ENCODE peak calls at places on chromosomes 4 and X, in four cellular contexts. J is lung, O is left lung, S is NCI-H1105. X is an unnamed sample.

GRCh38 chr4:48152259-48152658 is 18.2 kb upstream of the TXK start:
- DNase-seq in S (no peak), O (no peak), J (no peak), X (no peak)

GRCh38 chr4:150973626-150974250 is 41.3 kb downstream of the LRBA start:
- DNase-seq in S (no peak), O (no peak), J (no peak), X (no peak)

GRCh38 chr4:29309050-29309449 is 1411.1 kb upstream of the PCDH7 start:
- DNase-seq in J (no peak), O (no peak), S (no peak), X (no peak)

GRCh38 chr4:76246025-76246424 is 5.5 kb upstream of the FAM47E start:
- DNase-seq in J (no peak), O (no peak), S (no peak), X (no peak)

GRCh38 chr4:67035501-67035900 is 509.8 kb downstream of the CENPC start:
- DNase-seq in J (no peak), S (no peak), O (no peak), X (no peak)

GRCh38 chr4:150133605-150134004 is 55.4 kb downstream of the DCLK2 start:
- DNase-seq in O (no peak), S (no peak), J (no peak), X (no peak)

GRCh38 chrX:71177327-71177726 is 32.7 kb downstream of the NLGN3 start:
- DNase-seq in J (no peak), O (no peak), S (no peak), X (no peak)

GRCh38 chr4:138910914-138911336 is 104.7 kb upstream of the NOCT start:
- DNase-seq in O (peak), S (peak), J (peak), X (peak)

GRCh38 chr4:75845992-75846391 is 56.3 kb downstream of the PPEF2 start:
- DNase-seq in J (no peak), O (no peak), S (no peak), X (no peak)

GRCh38 chrX:49175875-49176274 is 4.2 kb downstream of the PLP2 start:
- DNase-seq in J (no peak), O (no peak), S (no peak), X (no peak)

X was measured in left lobe of liver.